ENCODE peak calls at places on chromosomes 3 and 15, in five cellular contexts. H is A549; A is naive thymus-derived CD8-positive, alpha-beta T cell; G is ELR; Q is cardiac muscle cell. D is an unnamed sample.

GRCh38 chr15:36959746-36960145 is 140.6 kb downstream of the MEIS2 start:
- DNase-seq in G (no peak), Q (no peak), H (no peak), A (no peak), D (no peak)

GRCh38 chr3:42699511-42699971 is 3.1 kb downstream of the HHATL start:
- DNase-seq in A (no peak), H (no peak), G (no peak), Q (no peak), D (no peak)

GRCh38 chr15:95459288-95459687 is 871.2 kb upstream of the NR2F2 start:
- DNase-seq in G (no peak), Q (no peak), A (no peak), H (no peak), D (no peak)

GRCh38 chr3:143329567-143330164 is 210.1 kb downstream of the CHST2 start:
- DNase-seq in Q (no peak), G (no peak), A (no peak), H (no peak), D (no peak)

GRCh38 chr3:71389911-71390573 is 193.5 kb downstream of the FOXP1 start:
- DNase-seq in H (peak; percentile 41), G (no peak), Q (peak; percentile 26), A (peak; percentile 42), D (no peak)

GRCh38 chr15:93007994-93008393 is 81.0 kb downstream of the RGMA start:
- DNase-seq in Q (no peak), H (no peak), G (no peak), A (no peak), D (no peak)

GRCh38 chr3:132822837-132823236 is 100.6 kb upstream of the NPHP3 start:
- DNase-seq in A (no peak), G (no peak), Q (no peak), H (no peak), D (no peak)

GRCh38 chr15:52436971-52437370 is 91.7 kb downstream of the MYO5A start:
- DNase-seq in A (no peak), H (no peak), Q (no peak), G (peak; percentile 39), D (no peak)

GRCh38 chr3:142857056-142857455 is 31.8 kb downstream of the PCOLCE2 start:
- DNase-seq in Q (peak; percentile 34), G (peak; percentile 61), A (no peak), H (peak; percentile 80), D (peak; percentile 73)

GRCh38 chr3:63753567-63753966 is 65.5 kb upstream of the C3orf49 start:
- DNase-seq in Q (peak; percentile 70), G (peak; percentile 25), H (no peak), A (no peak), D (no peak)

GRCh38 chr3:136498919-136499447 is 248.8 kb downstream of the PCCB start:
- DNase-seq in A (no peak), Q (no peak), G (no peak), H (no peak), D (no peak)

GRCh38 chr15:63888146-63888545 is 54.4 kb upstream of the HERC1 start:
- DNase-seq in G (no peak), H (no peak), A (no peak), Q (no peak), D (peak; percentile 19)

GRCh38 chr3:118972974-118973373 is 61.7 kb downstream of the IGSF11 start:
- DNase-seq in Q (no peak), H (no peak), G (no peak), A (no peak), D (peak; percentile 95)

GRCh38 chr3:130737622-130738021 is 9.0 kb downstream of the PIK3R4 start:
- DNase-seq in H (no peak), Q (no peak), A (no peak), G (no peak), D (no peak)

GRCh38 chr15:101348015-101348414 is 53.0 kb upstream of the SNRPA1 start:
- DNase-seq in Q (no peak), A (no peak), H (no peak), G (no peak), D (no peak)

GRCh38 chr3:78725703-78726246 is 1042.0 kb downstream of the ROBO1 start:
- DNase-seq in Q (no peak), H (no peak), G (no peak), A (no peak), D (no peak)

GRCh38 chr3:43411429-43411828 is 125.1 kb downstream of the SNRK start:
- DNase-seq in H (no peak), G (no peak), A (no peak), Q (no peak), D (peak; percentile 47)

GRCh38 chr3:155995525-155996370 is 124.6 kb upstream of the KCNAB1 start:
- DNase-seq in H (peak; percentile 60), Q (peak; percentile 48), A (no peak), G (peak; percentile 69), D (no peak)

GRCh38 chr15:51425517-51426033 is 84.1 kb downstream of the GLDN start:
- DNase-seq in H (no peak), A (no peak), G (no peak), Q (no peak), D (no peak)

GRCh38 chr3:188905991-188906635 is 265.7 kb upstream of the TPRG1 start:
- DNase-seq in G (no peak), A (no peak), H (no peak), Q (no peak), D (peak; percentile 39)

GRCh38 chr3:126081618-126082333 is 2.1 kb downstream of the SLC41A3 start:
- DNase-seq in H (peak; percentile 56), G (peak; percentile 91), Q (no peak), A (no peak), D (peak; percentile 70)

GRCh38 chr3:129051776-129052400 is 8.7 kb upstream of the GP9 start:
- DNase-seq in Q (no peak), A (no peak), G (peak; percentile 16), H (no peak), D (no peak)

GRCh38 chr3:9797196-9797945 is 4.5 kb downstream of the ARPC4 start:
- DNase-seq in A (no peak), G (no peak), H (no peak), Q (no peak), D (no peak)

GRCh38 chr3:16697437-16698258 is 92.4 kb upstream of the DAZL start:
- DNase-seq in A (no peak), H (no peak), G (peak; percentile 61), Q (no peak), D (no peak)

GRCh38 chr3:49899815-49900214 is 3.9 kb downstream of the MST1R start:
- DNase-seq in A (no peak), G (peak; percentile 17), H (no peak), Q (peak; percentile 72), D (no peak)

GRCh38 chr15:68204776-68205557 is at the start of gene CALML4:
- DNase-seq in H (peak; percentile 25), A (no peak), Q (no peak), G (no peak), D (no peak)

GRCh38 chr15:27119695-27120266 is 148.8 kb downstream of the GABRG3 start:
- DNase-seq in A (no peak), Q (no peak), H (no peak), G (no peak), D (no peak)

GRCh38 chr3:30544811-30545210 is 61.6 kb upstream of the TGFBR2 start:
- DNase-seq in A (no peak), Q (no peak), H (peak; percentile 66), G (peak; percentile 95), D (no peak)

D was measured in posterior cingulate gyrus.